ENCODE peak calls at places on chromosome 9, in ten cellular contexts. J, R, N, O, S, G, Z, Y, K and W are unnamed samples.

GRCh38 chr9:132383462-132383883 is 23.2 kb downstream of the TTF1 start:
- DNase-seq in K (no peak), J (no peak), O (no peak), S (no peak), Z (no peak), N (no peak), G (no peak), R (no peak), Y (no peak), W (no peak)

GRCh38 chr9:95807326-95807947 is 68.1 kb upstream of the ERCC6L2 start:
- DNase-seq in Y (no peak), Z (no peak), S (no peak), R (no peak), G (no peak), O (no peak), N (no peak), J (no peak), K (no peak), W (no peak)

GRCh38 chr9:83981126-83981871 is 694 bp downstream of the RMI1 start:
- DNase-seq in Y (peak), R (no peak), N (peak), S (peak), O (peak), K (no peak), J (peak), Z (peak), G (peak), W (no peak)

GRCh38 chr9:127281887-127282286 is 17.3 kb downstream of the GARNL3 start:
- DNase-seq in J (no peak), S (no peak), K (no peak), R (no peak), G (no peak), Y (no peak), O (no peak), N (no peak), Z (no peak), W (no peak)

GRCh38 chr9:2157277-2158105 is 142.3 kb downstream of the SMARCA2 start:
- DNase-seq in J (peak), R (no peak), K (no peak), S (peak), G (peak), O (peak), Y (peak), Z (peak), N (no peak), W (no peak)

GRCh38 chr9:4657426-4658159 is 4.5 kb upstream of the PLPP6 start:
- DNase-seq in O (no peak), R (no peak), Y (no peak), K (no peak), S (no peak), G (no peak), Z (no peak), N (no peak), J (no peak), W (no peak)

GRCh38 chr9:70594546-70594945 is 180.1 kb upstream of the KLF9 start:
- DNase-seq in N (no peak), J (no peak), S (no peak), K (no peak), R (no peak), G (no peak), O (no peak), Y (no peak), Z (no peak), W (no peak)

GRCh38 chr9:70080481-70081119 is 37.0 kb downstream of the MAMDC2 start:
- DNase-seq in R (no peak), Y (no peak), K (no peak), S (peak), G (no peak), O (no peak), Z (no peak), J (no peak), N (no peak), W (no peak)